ENCODE peak calls at places on chromosomes 2 and 18, in five cellular contexts. One of them, this sample, is unnamed.

GRCh38 chr2:224885295-224885694 is 157.0 kb downstream of the DOCK10 start:
- DNase-seq in A549: no peak
- DNase-seq in Peyer's patch: no peak
- DNase-seq in HFF-Myc: no peak
- DNase-seq in choroid plexus epithelial cell: peak; percentile 33
- DNase-seq in this sample: no peak

GRCh38 chr18:78720456-78721250 is 259.0 kb upstream of the SALL3 start:
- DNase-seq in A549: no peak
- DNase-seq in Peyer's patch: no peak
- DNase-seq in HFF-Myc: no peak
- DNase-seq in choroid plexus epithelial cell: no peak
- DNase-seq in this sample: no peak

GRCh38 chr2:129757915-129758421 is 221.5 kb upstream of the RAB6C start:
- DNase-seq in A549: no peak
- DNase-seq in Peyer's patch: no peak
- DNase-seq in HFF-Myc: no peak
- DNase-seq in choroid plexus epithelial cell: no peak
- DNase-seq in this sample: no peak

GRCh38 chr2:117127680-117128079 is 686.8 kb upstream of the DDX18 start:
- DNase-seq in A549: no peak
- DNase-seq in Peyer's patch: no peak
- DNase-seq in HFF-Myc: no peak
- DNase-seq in choroid plexus epithelial cell: peak; percentile 13
- DNase-seq in this sample: no peak

GRCh38 chr2:218284106-218284811 is 8.0 kb downstream of the TMBIM1 start:
- DNase-seq in A549: no peak
- DNase-seq in Peyer's patch: peak; percentile 84
- DNase-seq in HFF-Myc: peak; percentile 50
- DNase-seq in choroid plexus epithelial cell: peak; percentile 87
- DNase-seq in this sample: no peak

GRCh38 chr18:61992285-61992684 is 99.5 kb upstream of the RNF152 start:
- DNase-seq in A549: no peak
- DNase-seq in Peyer's patch: no peak
- DNase-seq in HFF-Myc: peak; percentile 68
- DNase-seq in choroid plexus epithelial cell: peak; percentile 95
- DNase-seq in this sample: peak; percentile 25

GRCh38 chr18:34821669-34822210 is 111.6 kb downstream of the DTNA start:
- DNase-seq in A549: no peak
- DNase-seq in Peyer's patch: no peak
- DNase-seq in HFF-Myc: no peak
- DNase-seq in choroid plexus epithelial cell: peak; percentile 28
- DNase-seq in this sample: no peak

GRCh38 chr18:58761970-58762780 is 90.9 kb downstream of the MALT1 start:
- DNase-seq in A549: no peak
- DNase-seq in Peyer's patch: no peak
- DNase-seq in HFF-Myc: no peak
- DNase-seq in choroid plexus epithelial cell: no peak
- DNase-seq in this sample: no peak

GRCh38 chr2:128691526-128691925 is 372.9 kb upstream of the HS6ST1 start:
- DNase-seq in A549: no peak
- DNase-seq in Peyer's patch: no peak
- DNase-seq in HFF-Myc: no peak
- DNase-seq in choroid plexus epithelial cell: no peak
- DNase-seq in this sample: no peak

GRCh38 chr18:37962316-37962966 is 396.8 kb upstream of the CELF4 start:
- DNase-seq in A549: no peak
- DNase-seq in Peyer's patch: no peak
- DNase-seq in HFF-Myc: no peak
- DNase-seq in choroid plexus epithelial cell: no peak
- DNase-seq in this sample: no peak

GRCh38 chr18:41579185-41579584 is 375.8 kb upstream of the PIK3C3 start:
- DNase-seq in A549: no peak
- DNase-seq in Peyer's patch: no peak
- DNase-seq in HFF-Myc: no peak
- DNase-seq in choroid plexus epithelial cell: peak; percentile 4
- DNase-seq in this sample: no peak

GRCh38 chr2:161971532-161971931 is 102.5 kb downstream of the DPP4 start:
- DNase-seq in A549: no peak
- DNase-seq in Peyer's patch: no peak
- DNase-seq in HFF-Myc: no peak
- DNase-seq in choroid plexus epithelial cell: no peak
- DNase-seq in this sample: no peak

GRCh38 chr2:215921884-215922283 is 91.5 kb downstream of the MREG start:
- DNase-seq in A549: no peak
- DNase-seq in Peyer's patch: peak; percentile 52
- DNase-seq in HFF-Myc: peak; percentile 74
- DNase-seq in choroid plexus epithelial cell: peak; percentile 97
- DNase-seq in this sample: no peak

GRCh38 chr2:241157841-241158545 is 7.7 kb downstream of the PPP1R7 start:
- DNase-seq in A549: no peak
- DNase-seq in Peyer's patch: no peak
- DNase-seq in HFF-Myc: no peak
- DNase-seq in choroid plexus epithelial cell: peak; percentile 39
- DNase-seq in this sample: no peak

GRCh38 chr2:75481041-75481836 is 79.5 kb downstream of the EVA1A start:
- DNase-seq in A549: no peak
- DNase-seq in Peyer's patch: no peak
- DNase-seq in HFF-Myc: peak; percentile 44
- DNase-seq in choroid plexus epithelial cell: peak; percentile 68
- DNase-seq in this sample: no peak

GRCh38 chr2:113157108-113157896 is 16.5 kb upstream of the PSD4 start:
- DNase-seq in A549: no peak
- DNase-seq in Peyer's patch: peak; percentile 76
- DNase-seq in HFF-Myc: no peak
- DNase-seq in choroid plexus epithelial cell: peak; percentile 7
- DNase-seq in this sample: no peak

GRCh38 chr18:27143580-27144287 is 41.4 kb downstream of the CHST9 start:
- DNase-seq in A549: no peak
- DNase-seq in Peyer's patch: no peak
- DNase-seq in HFF-Myc: no peak
- DNase-seq in choroid plexus epithelial cell: no peak
- DNase-seq in this sample: no peak

GRCh38 chr2:211503856-211504255 is 947.5 kb downstream of the CPS1 start:
- DNase-seq in A549: no peak
- DNase-seq in Peyer's patch: no peak
- DNase-seq in HFF-Myc: no peak
- DNase-seq in choroid plexus epithelial cell: no peak
- DNase-seq in this sample: no peak

GRCh38 chr18:10791141-10791808 is 265.4 kb downstream of the NAPG start:
- DNase-seq in A549: no peak
- DNase-seq in Peyer's patch: no peak
- DNase-seq in HFF-Myc: no peak
- DNase-seq in choroid plexus epithelial cell: peak; percentile 74
- DNase-seq in this sample: no peak

GRCh38 chr2:138432971-138433370 is 68.6 kb upstream of the SPOPL start:
- DNase-seq in A549: no peak
- DNase-seq in Peyer's patch: no peak
- DNase-seq in HFF-Myc: no peak
- DNase-seq in choroid plexus epithelial cell: peak; percentile 9
- DNase-seq in this sample: no peak

GRCh38 chr2:95531254-95531771 is 46.8 kb upstream of the TRIM43B start:
- DNase-seq in A549: no peak
- DNase-seq in Peyer's patch: no peak
- DNase-seq in HFF-Myc: no peak
- DNase-seq in choroid plexus epithelial cell: peak; percentile 6
- DNase-seq in this sample: no peak

GRCh38 chr2:109069430-109070194 is 59.4 kb upstream of the SH3RF3 start:
- DNase-seq in A549: no peak
- DNase-seq in Peyer's patch: peak; percentile 72
- DNase-seq in HFF-Myc: no peak
- DNase-seq in choroid plexus epithelial cell: no peak
- DNase-seq in this sample: no peak

GRCh38 chr2:207815254-207815653 is 45.5 kb upstream of the FZD5 start:
- DNase-seq in A549: no peak
- DNase-seq in Peyer's patch: no peak
- DNase-seq in HFF-Myc: no peak
- DNase-seq in choroid plexus epithelial cell: no peak
- DNase-seq in this sample: no peak

GRCh38 chr2:240429872-240430491 is 5.5 kb upstream of the GPC1 start:
- DNase-seq in A549: no peak
- DNase-seq in Peyer's patch: no peak
- DNase-seq in HFF-Myc: no peak
- DNase-seq in choroid plexus epithelial cell: no peak
- DNase-seq in this sample: no peak

GRCh38 chr2:199757466-199757865 is 93.5 kb downstream of the FTCDNL1 start:
- DNase-seq in A549: no peak
- DNase-seq in Peyer's patch: no peak
- DNase-seq in HFF-Myc: no peak
- DNase-seq in choroid plexus epithelial cell: no peak
- DNase-seq in this sample: no peak

GRCh38 chr18:36255072-36255708 is 42.3 kb upstream of the FHOD3 start:
- DNase-seq in A549: no peak
- DNase-seq in Peyer's patch: no peak
- DNase-seq in HFF-Myc: no peak
- DNase-seq in choroid plexus epithelial cell: no peak
- DNase-seq in this sample: no peak

GRCh38 chr2:67650292-67651133 is 253.4 kb downstream of the ETAA1 start:
- DNase-seq in A549: peak; percentile 49
- DNase-seq in Peyer's patch: peak; percentile 75
- DNase-seq in HFF-Myc: peak; percentile 81
- DNase-seq in choroid plexus epithelial cell: peak; percentile 97
- DNase-seq in this sample: peak; percentile 90

GRCh38 chr2:171166328-171166983 is 5.8 kb upstream of the TLK1 start:
- DNase-seq in A549: no peak
- DNase-seq in Peyer's patch: no peak
- DNase-seq in HFF-Myc: no peak
- DNase-seq in choroid plexus epithelial cell: peak; percentile 43
- DNase-seq in this sample: no peak

GRCh38 chr2:20423376-20423775 is 23.5 kb upstream of the RHOB start:
- DNase-seq in A549: no peak
- DNase-seq in Peyer's patch: no peak
- DNase-seq in HFF-Myc: no peak
- DNase-seq in choroid plexus epithelial cell: no peak
- DNase-seq in this sample: no peak

GRCh38 chr2:20421988-20422678 is 24.7 kb upstream of the RHOB start:
- DNase-seq in A549: no peak
- DNase-seq in Peyer's patch: peak; percentile 83
- DNase-seq in HFF-Myc: peak; percentile 59
- DNase-seq in choroid plexus epithelial cell: peak; percentile 56
- DNase-seq in this sample: peak; percentile 72

GRCh38 chr2:20421336-20421987 is 25.4 kb upstream of the RHOB start:
- DNase-seq in A549: no peak
- DNase-seq in Peyer's patch: no peak
- DNase-seq in HFF-Myc: no peak
- DNase-seq in choroid plexus epithelial cell: no peak
- DNase-seq in this sample: no peak

GRCh38 chr2:20423847-20424246 is 23.0 kb upstream of the RHOB start:
- DNase-seq in A549: no peak
- DNase-seq in Peyer's patch: peak; percentile 34
- DNase-seq in HFF-Myc: no peak
- DNase-seq in choroid plexus epithelial cell: no peak
- DNase-seq in this sample: no peak

DNA sequence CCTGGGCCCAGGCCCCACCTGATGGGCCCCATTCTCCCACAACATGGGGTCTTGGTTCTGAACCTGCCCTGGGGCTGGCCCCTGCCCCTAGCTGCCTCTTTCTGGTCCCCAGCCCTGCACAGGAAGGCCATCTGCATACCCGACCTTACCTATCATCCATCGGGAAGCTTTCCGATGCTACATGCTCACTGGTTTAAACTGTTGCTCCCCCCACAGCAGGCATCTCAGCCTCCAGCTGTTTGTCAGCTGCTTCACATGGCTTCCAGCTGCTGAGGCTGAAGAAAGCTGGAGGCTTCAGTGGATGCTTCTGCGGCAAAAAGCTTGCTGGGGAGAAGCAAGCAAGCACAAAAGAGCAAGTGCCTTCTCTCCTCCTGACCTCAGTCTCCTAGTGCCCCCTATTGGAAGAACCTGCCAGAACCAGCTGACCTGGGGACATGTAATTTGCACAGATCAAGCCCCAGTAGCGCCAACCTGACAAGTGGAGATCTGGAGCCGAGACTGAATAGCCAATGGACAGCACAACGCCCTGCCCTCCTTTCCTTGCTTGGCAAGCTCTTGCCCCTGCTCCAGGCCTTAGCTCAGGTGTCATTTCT is 24.1 kb upstream of the RHOB start:
- DNase-seq in A549: no peak
- DNase-seq in Peyer's patch: peak; percentile 49
- DNase-seq in HFF-Myc: no peak
- DNase-seq in choroid plexus epithelial cell: peak; percentile 83
- DNase-seq in this sample: no peak
- TF ChIP-seq CTCF in A549: no peak
- TF ChIP-seq CTCF in Peyer's patch: peak; percentile 5
- TF ChIP-seq CTCF in HFF-Myc: peak; percentile 21
- TF ChIP-seq CTCF in choroid plexus epithelial cell: peak; percentile 47
- TF ChIP-seq CTCF in this sample: peak; percentile 16

DNA sequence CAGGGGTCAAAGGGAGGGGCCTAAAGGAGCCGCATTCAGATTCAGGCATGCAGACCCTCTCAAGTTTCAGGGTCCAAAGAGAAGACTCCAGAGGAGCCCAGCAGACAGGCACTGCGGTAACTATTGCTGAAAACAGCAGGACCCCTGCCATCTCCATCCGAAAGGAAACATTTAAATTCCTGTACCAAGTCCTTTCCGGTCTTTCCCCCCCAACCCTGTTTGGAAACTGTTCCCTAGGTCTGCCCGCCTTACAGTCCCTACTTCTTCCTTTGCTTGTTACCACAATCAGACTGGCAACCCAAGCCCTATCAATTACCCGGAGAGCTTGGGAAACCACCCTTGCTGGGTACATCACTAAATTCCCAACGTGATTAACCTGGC is 82.0 kb downstream of the DNMT3A start:
- DNase-seq in A549: no peak
- DNase-seq in Peyer's patch: no peak
- DNase-seq in HFF-Myc: no peak
- DNase-seq in choroid plexus epithelial cell: no peak
- DNase-seq in this sample: no peak
- H3K4me3 ChIP-seq in A549: no peak overlapping the region
- H3K4me3 ChIP-seq in Peyer's patch: no peak overlapping the region
- H3K4me3 ChIP-seq in HFF-Myc: no peak overlapping the region
- H3K4me3 ChIP-seq in choroid plexus epithelial cell: no peak overlapping the region
- H3K4me3 ChIP-seq in this sample: no peak overlapping the region

GRCh38 chr2:37812414-37812813 is 112.7 kb upstream of the RMDN2 start:
- DNase-seq in A549: no peak
- DNase-seq in Peyer's patch: no peak
- DNase-seq in HFF-Myc: no peak
- DNase-seq in choroid plexus epithelial cell: peak; percentile 41
- DNase-seq in this sample: no peak
- TF ChIP-seq CTCF in A549: no peak
- TF ChIP-seq CTCF in Peyer's patch: no peak
- TF ChIP-seq CTCF in HFF-Myc: no peak
- TF ChIP-seq CTCF in choroid plexus epithelial cell: peak; percentile 52
- TF ChIP-seq CTCF in this sample: peak; percentile 64

GRCh38 chr2:235264512-235264911 is 229.3 kb upstream of the AGAP1 start:
- DNase-seq in A549: no peak
- DNase-seq in Peyer's patch: no peak
- DNase-seq in HFF-Myc: no peak
- DNase-seq in choroid plexus epithelial cell: no peak
- DNase-seq in this sample: no peak

GRCh38 chr2:235265348-235265965 is 228.4 kb upstream of the AGAP1 start:
- DNase-seq in A549: no peak
- DNase-seq in Peyer's patch: no peak
- DNase-seq in HFF-Myc: no peak
- DNase-seq in choroid plexus epithelial cell: no peak
- DNase-seq in this sample: no peak

GRCh38 chr2:235263205-235264120 is 230.4 kb upstream of the AGAP1 start:
- DNase-seq in A549: peak; percentile 90
- DNase-seq in Peyer's patch: peak; percentile 87
- DNase-seq in HFF-Myc: peak; percentile 31
- DNase-seq in choroid plexus epithelial cell: peak; percentile 94
- DNase-seq in this sample: no peak

GRCh38 chr2:235262750-235263149 is 231.1 kb upstream of the AGAP1 start:
- DNase-seq in A549: no peak
- DNase-seq in Peyer's patch: no peak
- DNase-seq in HFF-Myc: no peak
- DNase-seq in choroid plexus epithelial cell: no peak
- DNase-seq in this sample: no peak

GRCh38 chr2:235264121-235264493 is 229.7 kb upstream of the AGAP1 start:
- DNase-seq in A549: peak; percentile 18
- DNase-seq in Peyer's patch: no peak
- DNase-seq in HFF-Myc: no peak
- DNase-seq in choroid plexus epithelial cell: no peak
- DNase-seq in this sample: no peak
- H3K4me3 ChIP-seq in A549: peak overlapping the region; percentile 22
- H3K4me3 ChIP-seq in Peyer's patch: peak overlapping the region; percentile 37
- H3K4me3 ChIP-seq in HFF-Myc: no peak overlapping the region
- H3K4me3 ChIP-seq in choroid plexus epithelial cell: no peak overlapping the region
- H3K4me3 ChIP-seq in this sample: no peak overlapping the region

This sample was measured in AG09309.